ENCODE peak calls at places on chromosomes 2 and 18, in four cellular contexts. P is esophagus muscularis mucosa, K is vagina, G is thyroid gland. F is an unnamed sample.

GRCh38 chr2:135947483-135947882 is 37.9 kb downstream of the DARS1 start:
- DNase-seq in K (no peak), G (no peak), P (no peak), F (no peak)

GRCh38 chr2:189614585-189614984 is 34.0 kb upstream of the SLC40A1 start:
- DNase-seq in K (no peak), G (no peak), P (no peak), F (no peak)

GRCh38 chr2:223537669-223538601 is 64.2 kb downstream of the SCG2 start:
- DNase-seq in K (no peak), P (no peak), G (peak; percentile 5), F (no peak)

GRCh38 chr18:24021505-24021904 is 7.0 kb downstream of the TTC39C start:
- DNase-seq in G (no peak), K (no peak), P (no peak), F (no peak)

GRCh38 chr18:46481048-46481846 is 175.8 kb downstream of the LOXHD1 start:
- DNase-seq in P (no peak), G (peak; percentile 72), K (no peak), F (peak; percentile 24)

GRCh38 chr2:203904022-203904421 is 32.5 kb upstream of the ICOS start:
- DNase-seq in K (no peak), P (no peak), G (no peak), F (no peak)

GRCh38 chr18:49572935-49573334 is 11.1 kb downstream of the LIPG start:
- DNase-seq in G (no peak), K (no peak), P (no peak), F (no peak)

GRCh38 chr2:151030663-151031230 is 230.9 kb downstream of the RBM43 start:
- DNase-seq in P (peak; percentile 26), G (no peak), K (no peak), F (no peak)

GRCh38 chr2:117481608-117482007 is 332.9 kb upstream of the DDX18 start:
- DNase-seq in G (no peak), P (no peak), K (no peak), F (no peak)

GRCh38 chr18:31454066-31454708 is 6.6 kb downstream of the DSG3 start:
- DNase-seq in G (no peak), P (no peak), K (no peak), F (no peak)

GRCh38 chr2:57465967-57466366 is 580.6 kb upstream of the VRK2 start:
- DNase-seq in K (no peak), P (no peak), G (no peak), F (no peak)

GRCh38 chr2:199779589-199779988 is 71.4 kb downstream of the FTCDNL1 start:
- DNase-seq in P (no peak), G (no peak), K (no peak), F (no peak)
- H3K4me3 ChIP-seq in P (no peak overlapping the region), G (no peak overlapping the region), K (no peak overlapping the region), F (no peak overlapping the region)

DNA sequence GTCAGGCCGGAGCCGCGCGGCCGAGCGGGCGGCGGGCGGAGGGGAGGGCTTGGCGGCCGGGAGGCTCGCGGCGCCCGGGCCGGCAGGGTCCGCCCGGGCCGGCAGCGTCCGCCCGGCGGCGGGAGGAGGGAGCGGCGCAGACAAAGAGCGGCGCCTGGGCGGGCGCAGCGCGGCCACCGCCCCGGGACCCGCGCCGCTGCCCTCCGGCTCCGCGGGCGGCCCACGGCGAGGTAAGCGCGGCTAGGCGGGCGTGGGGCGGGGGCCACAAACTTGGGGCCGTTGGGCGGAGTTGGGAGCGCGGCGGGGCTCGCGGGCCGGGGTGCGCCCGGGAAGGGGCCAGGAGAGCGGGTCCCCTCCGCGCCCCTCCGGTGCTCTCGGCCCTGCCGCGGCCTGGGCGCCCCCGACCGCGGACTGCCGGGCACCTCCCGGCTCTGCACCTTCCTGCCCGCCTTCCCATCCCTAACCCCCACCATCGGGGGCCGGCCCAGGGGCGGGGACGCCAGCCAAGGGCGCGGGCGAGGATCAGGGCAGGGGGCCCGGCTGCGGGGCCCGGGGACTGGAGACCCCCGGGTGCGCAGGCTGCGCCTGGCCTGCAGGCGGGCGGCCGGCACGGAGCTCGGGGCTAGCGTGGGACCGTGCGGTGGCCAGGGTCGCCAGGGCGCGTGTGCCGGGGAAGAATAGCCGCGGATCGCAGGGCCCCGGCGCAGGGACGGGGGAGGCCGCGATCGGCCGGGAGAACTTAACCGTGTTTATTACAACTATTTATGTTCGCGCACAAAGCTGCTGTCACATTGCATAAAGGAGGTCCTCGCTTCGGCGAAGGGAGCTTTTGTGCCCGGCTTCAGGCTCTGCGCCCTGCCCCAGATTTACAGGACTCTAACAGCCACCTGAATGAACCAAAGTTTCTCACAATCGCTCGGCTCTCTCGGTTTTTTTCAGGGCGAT is at the start of gene NCK2:
- DNase-seq in G (peak; percentile 39), P (no peak), K (no peak), F (no peak)
- TF ChIP-seq POLR2A in G (peak; percentile 57), P (no peak), K (no peak), F (peak; percentile 6)

GRCh38 chr18:60668583-60668982 is 296.0 kb upstream of the MC4R start:
- DNase-seq in K (no peak), P (no peak), G (no peak), F (no peak)
- TF ChIP-seq CTCF in K (no peak), P (no peak), G (no peak), F (no peak)

GRCh38 chr18:12062974-12063373 is 30.7 kb upstream of the ANKRD62 start:
- DNase-seq in G (no peak), P (no peak), K (no peak), F (no peak)

GRCh38 chr18:12061685-12062084 is 32.0 kb upstream of the ANKRD62 start:
- DNase-seq in G (no peak), K (no peak), P (no peak), F (no peak)

GRCh38 chr18:12064086-12064763 is 29.4 kb upstream of the ANKRD62 start:
- DNase-seq in P (no peak), G (no peak), K (no peak), F (no peak)

GRCh38 chr18:12066910-12067511 is 26.6 kb upstream of the ANKRD62 start:
- DNase-seq in K (no peak), G (no peak), P (no peak), F (no peak)

GRCh38 chr18:12067671-12068070 is 26.0 kb upstream of the ANKRD62 start:
- DNase-seq in P (no peak), G (no peak), K (no peak), F (no peak)
- H3K4me3 ChIP-seq in P (no peak overlapping the region), G (no peak overlapping the region), K (no peak overlapping the region), F (no peak overlapping the region)

GRCh38 chr18:3603460-3604259 is 153.7 kb downstream of the TGIF1 start:
- DNase-seq in G (peak; percentile 41), P (no peak), K (no peak), F (peak; percentile 43)
- TF ChIP-seq POLR2A in G (peak; percentile 39), P (no peak), K (no peak), F (peak; percentile 12)

GRCh38 chr2:75609334-75609689 is 37.3 kb upstream of the MRPL19 start:
- DNase-seq in G (no peak), K (no peak), P (peak; percentile 39), F (no peak)
- TF ChIP-seq CTCF in G (no peak), K (no peak), P (no peak), F (no peak)

GRCh38 chr2:27075219-27075871 is 3.1 kb upstream of the EMILIN1 start:
- DNase-seq in K (no peak), G (peak; percentile 29), P (no peak), F (no peak)
- H3K4me3 ChIP-seq in K (no peak overlapping the region), G (no peak overlapping the region), P (no peak overlapping the region), F (no peak overlapping the region)

F was measured in adrenal gland.